ENCODE peak calls at places on chromosomes 7 and 10, in five cellular contexts. W, J, T, V and Y are unnamed samples.

GRCh38 chr7:90455163-90456030 is 14.0 kb upstream of the PTTG1IP2 start:
- DNase-seq in T (no peak), W (peak), J (peak), V (no peak), Y (no peak)

GRCh38 chr10:133461027-133461426 is 7.3 kb downstream of the SCART1 start:
- DNase-seq in T (no peak), W (no peak), V (no peak), J (no peak), Y (no peak)

GRCh38 chr7:110786576-110786975 is 304.4 kb upstream of the LRRN3 start:
- DNase-seq in W (no peak), V (no peak), J (no peak), T (no peak), Y (no peak)

GRCh38 chr10:30671011-30671616 is 41.6 kb upstream of the LYZL2 start:
- DNase-seq in V (no peak), T (peak), W (peak), J (peak), Y (no peak)

GRCh38 chr7:29091121-29091601 is 55.2 kb downstream of the CPVL start:
- DNase-seq in T (peak), V (no peak), W (no peak), J (no peak), Y (no peak)

GRCh38 chr7:135317676-135318326 is 84.2 kb downstream of the STRA8 start:
- DNase-seq in J (no peak), V (no peak), T (peak), W (no peak), Y (no peak)

GRCh38 chr7:4931932-4932331 is 27.1 kb downstream of the MMD2 start:
- DNase-seq in T (no peak), J (no peak), V (no peak), W (peak), Y (no peak)

GRCh38 chr10:102752934-102753664 is 9.4 kb downstream of the WBP1L start:
- DNase-seq in V (no peak), J (no peak), T (peak), W (peak), Y (no peak)

GRCh38 chr7:100686201-100686821 is 7.7 kb downstream of the GIGYF1 start:
- DNase-seq in V (no peak), T (no peak), W (no peak), J (no peak), Y (no peak)